ENCODE peak calls at places on chromosomes 5 and 9, in five cellular contexts. K is HCT116, J is breast epithelium, U is coronary artery, B is spleen. W is an unnamed sample.

GRCh38 chr5:40549611-40550010 is 130.1 kb upstream of the PTGER4 start:
- DNase-seq in K (no peak), J (no peak), U (no peak), B (no peak), W (no peak)

GRCh38 chr9:12723409-12724028 is 30.3 kb downstream of the TYRP1 start:
- DNase-seq in K (peak; percentile 23), J (no peak), U (no peak), B (no peak), W (no peak)

GRCh38 chr5:58335518-58335917 is 124.4 kb downstream of the PLK2 start:
- DNase-seq in K (peak; percentile 10), J (no peak), U (no peak), B (no peak), W (no peak)

GRCh38 chr9:112380102-112380581 is at the start of gene HSDL2:
- DNase-seq in K (no peak), J (no peak), U (no peak), B (no peak), W (no peak)

GRCh38 chr9:21696411-21696865 is 106.0 kb upstream of the MTAP start:
- DNase-seq in K (no peak), J (no peak), U (no peak), B (no peak), W (no peak)

GRCh38 chr5:139788294-139788875 is 7.2 kb upstream of the PSD2 start:
- DNase-seq in K (no peak), J (peak; percentile 35), U (no peak), B (no peak), W (no peak)

GRCh38 chr5:77851229-77852067 is 75.3 kb upstream of the TBCA start:
- DNase-seq in K (no peak), J (no peak), U (no peak), B (peak; percentile 83), W (no peak)

GRCh38 chr5:59525957-59526356 is 367.6 kb downstream of the PDE4D start:
- DNase-seq in K (no peak), J (no peak), U (no peak), B (no peak), W (no peak)

GRCh38 chr9:127788337-127789011 is 2.6 kb downstream of the CDK9 start:
- DNase-seq in K (no peak), J (no peak), U (no peak), B (peak; percentile 81), W (no peak)

GRCh38 chr5:129078660-129079059 is 15.9 kb upstream of the ISOC1 start:
- DNase-seq in K (no peak), J (no peak), U (no peak), B (no peak), W (no peak)

GRCh38 chr9:94839398-94839797 is 112.9 kb downstream of the AOPEP start:
- DNase-seq in K (no peak), J (no peak), U (no peak), B (no peak), W (no peak)

GRCh38 chr5:72790188-72790587 is 26.3 kb upstream of the TNPO1 start:
- DNase-seq in K (no peak), J (no peak), U (no peak), B (no peak), W (no peak)

GRCh38 chr9:136312436-136312835 is 8.5 kb upstream of the CCDC187 start:
- DNase-seq in K (no peak), J (no peak), U (no peak), B (no peak), W (no peak)

GRCh38 chr5:180519098-180519497 is 24.9 kb downstream of the CNOT6 start:
- DNase-seq in K (no peak), J (no peak), U (no peak), B (no peak), W (peak; percentile 50)

GRCh38 chr5:88109806-88110205 is 158.8 kb downstream of the TMEM161B start:
- DNase-seq in K (no peak), J (no peak), U (no peak), B (no peak), W (no peak)

GRCh38 chr9:86262436-86262835 is 3.0 kb upstream of the C9orf153 start:
- DNase-seq in K (no peak), J (no peak), U (no peak), B (no peak), W (no peak)

GRCh38 chr5:133373121-133373870 is 239.0 kb downstream of the FSTL4 start:
- DNase-seq in K (no peak), J (no peak), U (peak; percentile 40), B (no peak), W (no peak)

GRCh38 chr9:105842023-105842644 is 147.8 kb downstream of the TMEM38B start:
- DNase-seq in K (peak; percentile 18), J (no peak), U (no peak), B (no peak), W (no peak)

GRCh38 chr5:14859980-14860379 is 11.6 kb downstream of the ANKH start:
- DNase-seq in K (no peak), J (peak; percentile 90), U (no peak), B (no peak), W (no peak)

GRCh38 chr5:89662499-89662898 is 747.1 kb downstream of the CETN3 start:
- DNase-seq in K (no peak), J (no peak), U (no peak), B (no peak), W (no peak)

GRCh38 chr5:123813937-123814624 is 302.1 kb downstream of the CSNK1G3 start:
- DNase-seq in K (no peak), J (no peak), U (no peak), B (no peak), W (no peak)

GRCh38 chr9:111852291-111852690 is 44.3 kb upstream of the UGCG start:
- DNase-seq in K (no peak), J (no peak), U (no peak), B (no peak), W (no peak)

DNA sequence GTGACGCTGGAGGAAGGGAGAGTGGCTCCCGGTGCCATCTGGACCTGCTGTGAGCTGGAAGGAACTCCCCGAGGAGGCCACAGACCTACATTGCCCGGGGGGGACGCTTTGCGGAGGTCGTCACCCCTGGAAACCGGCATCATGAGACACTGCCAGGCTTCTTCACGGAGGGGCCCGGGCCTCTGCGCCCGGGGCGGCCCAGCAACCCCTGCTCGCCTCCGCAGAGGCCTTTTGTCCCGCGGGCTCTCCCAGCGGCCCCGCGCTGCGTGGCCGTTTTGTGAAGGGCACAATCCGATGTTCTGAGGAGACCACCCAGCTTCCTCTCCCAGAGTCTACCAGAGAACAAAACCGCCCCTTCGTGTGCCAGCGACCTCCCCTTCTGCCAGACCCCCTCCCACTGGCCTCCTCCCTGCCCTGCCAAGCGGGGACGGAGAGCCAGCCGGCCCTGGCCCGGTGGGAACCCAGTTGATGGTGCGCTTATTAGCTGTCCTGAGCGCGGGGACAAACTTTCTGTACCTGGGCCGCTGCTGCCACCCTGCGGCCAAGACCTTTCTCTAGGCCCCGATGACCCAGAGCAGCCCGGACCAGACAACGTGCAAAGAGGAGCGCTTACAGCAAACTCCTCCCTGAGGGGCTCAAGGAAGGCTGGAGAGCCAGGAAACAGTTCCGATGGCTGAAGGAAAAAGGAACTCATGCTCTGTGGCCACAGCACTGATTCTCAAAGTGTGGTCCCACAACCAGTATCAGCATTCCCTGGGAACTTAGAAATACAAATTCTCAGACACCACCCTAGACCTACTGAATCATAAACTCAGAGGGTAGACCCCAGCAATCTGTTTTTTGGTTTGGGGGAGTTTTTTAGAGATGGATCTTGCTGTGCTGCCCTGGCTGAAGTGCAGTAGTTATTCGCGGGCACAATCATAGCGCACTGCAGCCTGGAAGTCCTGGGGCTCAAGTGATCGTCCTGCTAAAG is 86.7 kb downstream of the SLC1A3 start:
- DNase-seq in K (peak; percentile 51), J (peak; percentile 70), U (no peak), B (peak; percentile 92), W (peak; percentile 77)
- TF ChIP-seq CTCF in K (peak; percentile 85), J (peak; percentile 26), U (peak; percentile 34), B (peak; percentile 42), W (peak; percentile 84)

GRCh38 chr5:113043491-113043931 is 66.9 kb downstream of the DCP2 start:
- DNase-seq in K (no peak), J (no peak), U (peak; percentile 64), B (no peak), W (no peak)
- TF ChIP-seq CTCF in K (peak; percentile 26), J (no peak), U (no peak), B (no peak), W (no peak)

DNA sequence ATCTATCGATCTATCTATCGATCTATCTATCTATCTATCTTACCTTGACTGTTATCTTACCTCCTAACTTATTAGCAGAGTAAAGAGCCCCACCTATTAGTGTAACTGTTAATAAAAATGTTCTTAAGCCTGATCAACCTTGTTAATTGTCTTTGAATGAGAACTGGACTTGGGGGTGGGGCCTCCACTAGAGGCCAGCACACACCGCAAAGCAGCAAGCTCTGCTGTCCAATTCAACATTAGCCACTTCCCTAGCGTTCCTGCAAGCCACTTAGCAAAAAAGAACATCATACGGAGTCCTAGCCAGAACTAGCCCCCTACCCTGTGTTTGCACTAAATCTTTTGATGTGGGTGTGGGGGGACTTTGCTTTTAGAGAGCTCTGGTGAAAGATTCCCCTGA is 515.8 kb downstream of the KDM4C start:
- DNase-seq in K (no peak), J (no peak), U (no peak), B (no peak), W (no peak)
- TF ChIP-seq CTCF in K (peak; percentile 25), J (no peak), U (peak; percentile 40), B (no peak), W (no peak)

GRCh38 chr5:17304282-17304681 is 86.9 kb downstream of the BASP1 start:
- DNase-seq in K (no peak), J (no peak), U (no peak), B (no peak), W (no peak)
- TF ChIP-seq CTCF in K (no peak), J (no peak), U (no peak), B (no peak), W (no peak)

GRCh38 chr5:168292783-168293696 is 1.6 kb downstream of the WWC1 start:
- DNase-seq in K (no peak), J (no peak), U (no peak), B (no peak), W (no peak)

GRCh38 chr5:168291961-168292782 is 727 bp downstream of the WWC1 start:
- DNase-seq in K (no peak), J (peak; percentile 28), U (no peak), B (peak; percentile 78), W (no peak)

GRCh38 chr5:168288349-168289245 is 2.8 kb upstream of the WWC1 start:
- DNase-seq in K (peak; percentile 76), J (peak; percentile 76), U (no peak), B (no peak), W (no peak)

GRCh38 chr5:168290902-168291280 is 554 bp upstream of the WWC1 start:
- DNase-seq in K (no peak), J (no peak), U (no peak), B (no peak), W (no peak)

GRCh38 chr5:168291281-168291960 is at the start of gene WWC1:
- DNase-seq in K (peak; percentile 79), J (peak; percentile 84), U (no peak), B (peak; percentile 86), W (no peak)
- TF ChIP-seq CTCF in K (peak; percentile 26), J (peak; percentile 28), U (no peak), B (no peak), W (no peak)

GRCh38 chr5:41695920-41696582 is 174.2 kb downstream of the OXCT1 start:
- DNase-seq in K (no peak), J (no peak), U (no peak), B (no peak), W (no peak)
- TF ChIP-seq CTCF in K (peak; percentile 33), J (no peak), U (no peak), B (no peak), W (no peak)